ENCODE peak calls at places on chromosomes 12 and 14, in ten cellular contexts. One of them, this sample, is unnamed.

GRCh38 chr14:22118894-22119477 is 445.4 kb upstream of the OR4E1 start:
- DNase-seq in amniotic stem cell: no peak
- DNase-seq in spleen: no peak
- DNase-seq in stimulated activated CD8-positive, alpha-beta memory T cell treated with anti-CD3 and anti-CD28 coated beads, Interleukin-12 subunit alpha, Interleukin-12 subunit beta, amount 100 ng/mL, for 4 hours: no peak
- DNase-seq in fibroblast of mammary gland: no peak
- DNase-seq in iris pigment epithelial cell: peak; percentile 46
- DNase-seq in nucleus accumbens: no peak
- DNase-seq in DMS153: no peak
- DNase-seq in HFFc6: no peak
- DNase-seq in thoracic aorta: no peak
- DNase-seq in this sample: no peak

GRCh38 chr14:30270200-30271161 is 288.5 kb upstream of the G2E3 start:
- DNase-seq in amniotic stem cell: peak; percentile 64
- DNase-seq in spleen: peak; percentile 83
- DNase-seq in stimulated activated CD8-positive, alpha-beta memory T cell treated with anti-CD3 and anti-CD28 coated beads, Interleukin-12 subunit alpha, Interleukin-12 subunit beta, amount 100 ng/mL, for 4 hours: peak; percentile 0
- DNase-seq in fibroblast of mammary gland: peak; percentile 86
- DNase-seq in iris pigment epithelial cell: peak; percentile 85
- DNase-seq in nucleus accumbens: peak; percentile 73
- DNase-seq in DMS153: peak; percentile 73
- DNase-seq in HFFc6: peak; percentile 74
- DNase-seq in thoracic aorta: peak; percentile 27
- DNase-seq in this sample: peak; percentile 91

GRCh38 chr12:101710289-101710688 is 12.8 kb downstream of the CHPT1 start:
- DNase-seq in amniotic stem cell: no peak
- DNase-seq in spleen: no peak
- DNase-seq in stimulated activated CD8-positive, alpha-beta memory T cell treated with anti-CD3 and anti-CD28 coated beads, Interleukin-12 subunit alpha, Interleukin-12 subunit beta, amount 100 ng/mL, for 4 hours: no peak
- DNase-seq in fibroblast of mammary gland: no peak
- DNase-seq in iris pigment epithelial cell: no peak
- DNase-seq in nucleus accumbens: no peak
- DNase-seq in DMS153: no peak
- DNase-seq in HFFc6: no peak
- DNase-seq in thoracic aorta: no peak
- DNase-seq in this sample: no peak

GRCh38 chr14:55752580-55753365 is 172.8 kb downstream of the KTN1 start:
- DNase-seq in amniotic stem cell: no peak
- DNase-seq in spleen: no peak
- DNase-seq in stimulated activated CD8-positive, alpha-beta memory T cell treated with anti-CD3 and anti-CD28 coated beads, Interleukin-12 subunit alpha, Interleukin-12 subunit beta, amount 100 ng/mL, for 4 hours: no peak
- DNase-seq in fibroblast of mammary gland: peak; percentile 55
- DNase-seq in iris pigment epithelial cell: peak; percentile 89
- DNase-seq in nucleus accumbens: no peak
- DNase-seq in DMS153: peak; percentile 82
- DNase-seq in HFFc6: peak; percentile 42
- DNase-seq in thoracic aorta: no peak
- DNase-seq in this sample: peak; percentile 20

GRCh38 chr12:114996382-114996781 is 312.4 kb upstream of the TBX3 start:
- DNase-seq in amniotic stem cell: no peak
- DNase-seq in spleen: no peak
- DNase-seq in stimulated activated CD8-positive, alpha-beta memory T cell treated with anti-CD3 and anti-CD28 coated beads, Interleukin-12 subunit alpha, Interleukin-12 subunit beta, amount 100 ng/mL, for 4 hours: no peak
- DNase-seq in fibroblast of mammary gland: no peak
- DNase-seq in iris pigment epithelial cell: no peak
- DNase-seq in nucleus accumbens: no peak
- DNase-seq in DMS153: no peak
- DNase-seq in HFFc6: no peak
- DNase-seq in thoracic aorta: no peak
- DNase-seq in this sample: no peak

GRCh38 chr14:53840444-53840843 is 116.2 kb downstream of the BMP4 start:
- DNase-seq in amniotic stem cell: no peak
- DNase-seq in spleen: no peak
- DNase-seq in stimulated activated CD8-positive, alpha-beta memory T cell treated with anti-CD3 and anti-CD28 coated beads, Interleukin-12 subunit alpha, Interleukin-12 subunit beta, amount 100 ng/mL, for 4 hours: no peak
- DNase-seq in fibroblast of mammary gland: no peak
- DNase-seq in iris pigment epithelial cell: peak; percentile 46
- DNase-seq in nucleus accumbens: no peak
- DNase-seq in DMS153: no peak
- DNase-seq in HFFc6: peak; percentile 46
- DNase-seq in thoracic aorta: no peak
- DNase-seq in this sample: no peak

GRCh38 chr12:509494-509893 is 49.8 kb downstream of the B4GALNT3 start:
- DNase-seq in amniotic stem cell: no peak
- DNase-seq in spleen: no peak
- DNase-seq in stimulated activated CD8-positive, alpha-beta memory T cell treated with anti-CD3 and anti-CD28 coated beads, Interleukin-12 subunit alpha, Interleukin-12 subunit beta, amount 100 ng/mL, for 4 hours: no peak
- DNase-seq in fibroblast of mammary gland: no peak
- DNase-seq in iris pigment epithelial cell: peak; percentile 22
- DNase-seq in nucleus accumbens: no peak
- DNase-seq in DMS153: no peak
- DNase-seq in HFFc6: peak; percentile 34
- DNase-seq in thoracic aorta: no peak
- DNase-seq in this sample: no peak

GRCh38 chr12:2453807-2454177 is 341.0 kb upstream of the FKBP4 start:
- DNase-seq in amniotic stem cell: no peak
- DNase-seq in spleen: no peak
- DNase-seq in stimulated activated CD8-positive, alpha-beta memory T cell treated with anti-CD3 and anti-CD28 coated beads, Interleukin-12 subunit alpha, Interleukin-12 subunit beta, amount 100 ng/mL, for 4 hours: no peak
- DNase-seq in fibroblast of mammary gland: no peak
- DNase-seq in iris pigment epithelial cell: no peak
- DNase-seq in nucleus accumbens: no peak
- DNase-seq in DMS153: no peak
- DNase-seq in HFFc6: no peak
- DNase-seq in thoracic aorta: no peak
- DNase-seq in this sample: no peak

GRCh38 chr12:102343361-102344121 is 136.8 kb downstream of the IGF1 start:
- DNase-seq in amniotic stem cell: no peak
- DNase-seq in spleen: no peak
- DNase-seq in stimulated activated CD8-positive, alpha-beta memory T cell treated with anti-CD3 and anti-CD28 coated beads, Interleukin-12 subunit alpha, Interleukin-12 subunit beta, amount 100 ng/mL, for 4 hours: no peak
- DNase-seq in fibroblast of mammary gland: peak; percentile 28
- DNase-seq in iris pigment epithelial cell: peak; percentile 1
- DNase-seq in nucleus accumbens: no peak
- DNase-seq in DMS153: no peak
- DNase-seq in HFFc6: no peak
- DNase-seq in thoracic aorta: no peak
- DNase-seq in this sample: no peak

GRCh38 chr12:94041833-94042232 is 106.5 kb upstream of the PLXNC1 start:
- DNase-seq in amniotic stem cell: no peak
- DNase-seq in spleen: no peak
- DNase-seq in stimulated activated CD8-positive, alpha-beta memory T cell treated with anti-CD3 and anti-CD28 coated beads, Interleukin-12 subunit alpha, Interleukin-12 subunit beta, amount 100 ng/mL, for 4 hours: no peak
- DNase-seq in fibroblast of mammary gland: peak; percentile 33
- DNase-seq in iris pigment epithelial cell: no peak
- DNase-seq in nucleus accumbens: no peak
- DNase-seq in DMS153: no peak
- DNase-seq in HFFc6: no peak
- DNase-seq in thoracic aorta: no peak
- DNase-seq in this sample: no peak

GRCh38 chr12:49534806-49535278 is 4.0 kb upstream of the KCNH3 start:
- DNase-seq in amniotic stem cell: no peak
- DNase-seq in spleen: peak; percentile 39
- DNase-seq in stimulated activated CD8-positive, alpha-beta memory T cell treated with anti-CD3 and anti-CD28 coated beads, Interleukin-12 subunit alpha, Interleukin-12 subunit beta, amount 100 ng/mL, for 4 hours: no peak
- DNase-seq in fibroblast of mammary gland: no peak
- DNase-seq in iris pigment epithelial cell: no peak
- DNase-seq in nucleus accumbens: no peak
- DNase-seq in DMS153: no peak
- DNase-seq in HFFc6: no peak
- DNase-seq in thoracic aorta: no peak
- DNase-seq in this sample: no peak

GRCh38 chr12:117261267-117261666 is 71.0 kb upstream of the FBXO21 start:
- DNase-seq in amniotic stem cell: no peak
- DNase-seq in spleen: no peak
- DNase-seq in stimulated activated CD8-positive, alpha-beta memory T cell treated with anti-CD3 and anti-CD28 coated beads, Interleukin-12 subunit alpha, Interleukin-12 subunit beta, amount 100 ng/mL, for 4 hours: no peak
- DNase-seq in fibroblast of mammary gland: peak; percentile 32
- DNase-seq in iris pigment epithelial cell: peak; percentile 58
- DNase-seq in nucleus accumbens: no peak
- DNase-seq in DMS153: no peak
- DNase-seq in HFFc6: peak; percentile 14
- DNase-seq in thoracic aorta: no peak
- DNase-seq in this sample: no peak

GRCh38 chr12:53233671-53234091 is 1.7 kb upstream of the RARG start:
- DNase-seq in amniotic stem cell: no peak
- DNase-seq in spleen: no peak
- DNase-seq in stimulated activated CD8-positive, alpha-beta memory T cell treated with anti-CD3 and anti-CD28 coated beads, Interleukin-12 subunit alpha, Interleukin-12 subunit beta, amount 100 ng/mL, for 4 hours: no peak
- DNase-seq in fibroblast of mammary gland: peak; percentile 55
- DNase-seq in iris pigment epithelial cell: no peak
- DNase-seq in nucleus accumbens: no peak
- DNase-seq in DMS153: no peak
- DNase-seq in HFFc6: no peak
- DNase-seq in thoracic aorta: no peak
- DNase-seq in this sample: no peak

GRCh38 chr14:68784995-68785816 is 7.7 kb downstream of the ZFP36L1 start:
- DNase-seq in amniotic stem cell: no peak
- DNase-seq in spleen: peak; percentile 76
- DNase-seq in stimulated activated CD8-positive, alpha-beta memory T cell treated with anti-CD3 and anti-CD28 coated beads, Interleukin-12 subunit alpha, Interleukin-12 subunit beta, amount 100 ng/mL, for 4 hours: no peak
- DNase-seq in fibroblast of mammary gland: peak; percentile 94
- DNase-seq in iris pigment epithelial cell: peak; percentile 86
- DNase-seq in nucleus accumbens: no peak
- DNase-seq in DMS153: no peak
- DNase-seq in HFFc6: peak; percentile 88
- DNase-seq in thoracic aorta: no peak
- DNase-seq in this sample: no peak

GRCh38 chr14:105058521-105059034 is 6.7 kb downstream of the GPR132 start:
- DNase-seq in amniotic stem cell: no peak
- DNase-seq in spleen: no peak
- DNase-seq in stimulated activated CD8-positive, alpha-beta memory T cell treated with anti-CD3 and anti-CD28 coated beads, Interleukin-12 subunit alpha, Interleukin-12 subunit beta, amount 100 ng/mL, for 4 hours: no peak
- DNase-seq in fibroblast of mammary gland: no peak
- DNase-seq in iris pigment epithelial cell: no peak
- DNase-seq in nucleus accumbens: no peak
- DNase-seq in DMS153: no peak
- DNase-seq in HFFc6: no peak
- DNase-seq in thoracic aorta: no peak
- DNase-seq in this sample: no peak

GRCh38 chr14:90381999-90382451 is 14.8 kb upstream of the CALM1 start:
- DNase-seq in amniotic stem cell: no peak
- DNase-seq in spleen: no peak
- DNase-seq in stimulated activated CD8-positive, alpha-beta memory T cell treated with anti-CD3 and anti-CD28 coated beads, Interleukin-12 subunit alpha, Interleukin-12 subunit beta, amount 100 ng/mL, for 4 hours: no peak
- DNase-seq in fibroblast of mammary gland: peak; percentile 12
- DNase-seq in iris pigment epithelial cell: no peak
- DNase-seq in nucleus accumbens: peak; percentile 15
- DNase-seq in DMS153: peak; percentile 60
- DNase-seq in HFFc6: no peak
- DNase-seq in thoracic aorta: no peak
- DNase-seq in this sample: peak; percentile 61

GRCh38 chr14:35470775-35471174 is 63.2 kb upstream of the INSM2 start:
- DNase-seq in amniotic stem cell: no peak
- DNase-seq in spleen: no peak
- DNase-seq in stimulated activated CD8-positive, alpha-beta memory T cell treated with anti-CD3 and anti-CD28 coated beads, Interleukin-12 subunit alpha, Interleukin-12 subunit beta, amount 100 ng/mL, for 4 hours: no peak
- DNase-seq in fibroblast of mammary gland: peak; percentile 31
- DNase-seq in iris pigment epithelial cell: peak; percentile 54
- DNase-seq in nucleus accumbens: no peak
- DNase-seq in DMS153: no peak
- DNase-seq in HFFc6: no peak
- DNase-seq in thoracic aorta: no peak
- DNase-seq in this sample: no peak

GRCh38 chr12:120939523-120939922 is 35.4 kb upstream of the SPPL3 start:
- DNase-seq in amniotic stem cell: no peak
- DNase-seq in spleen: no peak
- DNase-seq in stimulated activated CD8-positive, alpha-beta memory T cell treated with anti-CD3 and anti-CD28 coated beads, Interleukin-12 subunit alpha, Interleukin-12 subunit beta, amount 100 ng/mL, for 4 hours: no peak
- DNase-seq in fibroblast of mammary gland: no peak
- DNase-seq in iris pigment epithelial cell: no peak
- DNase-seq in nucleus accumbens: peak; percentile 15
- DNase-seq in DMS153: no peak
- DNase-seq in HFFc6: no peak
- DNase-seq in thoracic aorta: no peak
- DNase-seq in this sample: no peak

GRCh38 chr12:26523708-26524150 is 309.3 kb downstream of the ITPR2 start:
- DNase-seq in amniotic stem cell: no peak
- DNase-seq in spleen: peak; percentile 80
- DNase-seq in stimulated activated CD8-positive, alpha-beta memory T cell treated with anti-CD3 and anti-CD28 coated beads, Interleukin-12 subunit alpha, Interleukin-12 subunit beta, amount 100 ng/mL, for 4 hours: no peak
- DNase-seq in fibroblast of mammary gland: peak; percentile 97
- DNase-seq in iris pigment epithelial cell: peak; percentile 98
- DNase-seq in nucleus accumbens: peak; percentile 85
- DNase-seq in DMS153: no peak
- DNase-seq in HFFc6: peak; percentile 85
- DNase-seq in thoracic aorta: peak; percentile 76
- DNase-seq in this sample: peak; percentile 85

GRCh38 chr14:68364823-68365222 is 428.0 kb downstream of the ZFP36L1 start:
- DNase-seq in amniotic stem cell: no peak
- DNase-seq in spleen: no peak
- DNase-seq in stimulated activated CD8-positive, alpha-beta memory T cell treated with anti-CD3 and anti-CD28 coated beads, Interleukin-12 subunit alpha, Interleukin-12 subunit beta, amount 100 ng/mL, for 4 hours: no peak
- DNase-seq in fibroblast of mammary gland: no peak
- DNase-seq in iris pigment epithelial cell: no peak
- DNase-seq in nucleus accumbens: no peak
- DNase-seq in DMS153: no peak
- DNase-seq in HFFc6: no peak
- DNase-seq in thoracic aorta: no peak
- DNase-seq in this sample: no peak

GRCh38 chr14:61110683-61111082 is 129.6 kb downstream of the SLC38A6 start:
- DNase-seq in amniotic stem cell: no peak
- DNase-seq in spleen: no peak
- DNase-seq in stimulated activated CD8-positive, alpha-beta memory T cell treated with anti-CD3 and anti-CD28 coated beads, Interleukin-12 subunit alpha, Interleukin-12 subunit beta, amount 100 ng/mL, for 4 hours: no peak
- DNase-seq in fibroblast of mammary gland: no peak
- DNase-seq in iris pigment epithelial cell: no peak
- DNase-seq in nucleus accumbens: no peak
- DNase-seq in DMS153: no peak
- DNase-seq in HFFc6: no peak
- DNase-seq in thoracic aorta: no peak
- DNase-seq in this sample: no peak

GRCh38 chr14:99036594-99037293 is 235.3 kb downstream of the BCL11B start:
- DNase-seq in amniotic stem cell: no peak
- DNase-seq in spleen: no peak
- DNase-seq in stimulated activated CD8-positive, alpha-beta memory T cell treated with anti-CD3 and anti-CD28 coated beads, Interleukin-12 subunit alpha, Interleukin-12 subunit beta, amount 100 ng/mL, for 4 hours: no peak
- DNase-seq in fibroblast of mammary gland: no peak
- DNase-seq in iris pigment epithelial cell: no peak
- DNase-seq in nucleus accumbens: no peak
- DNase-seq in DMS153: peak; percentile 55
- DNase-seq in HFFc6: no peak
- DNase-seq in thoracic aorta: no peak
- DNase-seq in this sample: no peak

GRCh38 chr12:132329739-132330548 is 555 bp upstream of the GALNT9 start:
- DNase-seq in amniotic stem cell: no peak
- DNase-seq in spleen: no peak
- DNase-seq in stimulated activated CD8-positive, alpha-beta memory T cell treated with anti-CD3 and anti-CD28 coated beads, Interleukin-12 subunit alpha, Interleukin-12 subunit beta, amount 100 ng/mL, for 4 hours: no peak
- DNase-seq in fibroblast of mammary gland: no peak
- DNase-seq in iris pigment epithelial cell: no peak
- DNase-seq in nucleus accumbens: no peak
- DNase-seq in DMS153: no peak
- DNase-seq in HFFc6: no peak
- DNase-seq in thoracic aorta: no peak
- DNase-seq in this sample: no peak

GRCh38 chr12:53131844-53132243 is 28.6 kb downstream of the SOAT2 start:
- DNase-seq in amniotic stem cell: no peak
- DNase-seq in spleen: no peak
- DNase-seq in stimulated activated CD8-positive, alpha-beta memory T cell treated with anti-CD3 and anti-CD28 coated beads, Interleukin-12 subunit alpha, Interleukin-12 subunit beta, amount 100 ng/mL, for 4 hours: no peak
- DNase-seq in fibroblast of mammary gland: no peak
- DNase-seq in iris pigment epithelial cell: no peak
- DNase-seq in nucleus accumbens: no peak
- DNase-seq in DMS153: no peak
- DNase-seq in HFFc6: no peak
- DNase-seq in thoracic aorta: no peak
- DNase-seq in this sample: no peak

GRCh38 chr12:106093246-106093645 is 45.5 kb downstream of the NUAK1 start:
- DNase-seq in amniotic stem cell: no peak
- DNase-seq in spleen: no peak
- DNase-seq in stimulated activated CD8-positive, alpha-beta memory T cell treated with anti-CD3 and anti-CD28 coated beads, Interleukin-12 subunit alpha, Interleukin-12 subunit beta, amount 100 ng/mL, for 4 hours: no peak
- DNase-seq in fibroblast of mammary gland: no peak
- DNase-seq in iris pigment epithelial cell: no peak
- DNase-seq in nucleus accumbens: no peak
- DNase-seq in DMS153: no peak
- DNase-seq in HFFc6: no peak
- DNase-seq in thoracic aorta: no peak
- DNase-seq in this sample: no peak

GRCh38 chr14:47447076-47447475 is 228.3 kb downstream of the MDGA2 start:
- DNase-seq in amniotic stem cell: no peak
- DNase-seq in spleen: no peak
- DNase-seq in stimulated activated CD8-positive, alpha-beta memory T cell treated with anti-CD3 and anti-CD28 coated beads, Interleukin-12 subunit alpha, Interleukin-12 subunit beta, amount 100 ng/mL, for 4 hours: no peak
- DNase-seq in fibroblast of mammary gland: no peak
- DNase-seq in iris pigment epithelial cell: no peak
- DNase-seq in nucleus accumbens: no peak
- DNase-seq in DMS153: no peak
- DNase-seq in HFFc6: no peak
- DNase-seq in thoracic aorta: no peak
- DNase-seq in this sample: no peak

GRCh38 chr12:49865109-49865781 is 22.3 kb upstream of the BCDIN3D start:
- DNase-seq in amniotic stem cell: no peak
- DNase-seq in spleen: peak; percentile 42
- DNase-seq in stimulated activated CD8-positive, alpha-beta memory T cell treated with anti-CD3 and anti-CD28 coated beads, Interleukin-12 subunit alpha, Interleukin-12 subunit beta, amount 100 ng/mL, for 4 hours: no peak
- DNase-seq in fibroblast of mammary gland: no peak
- DNase-seq in iris pigment epithelial cell: no peak
- DNase-seq in nucleus accumbens: no peak
- DNase-seq in DMS153: no peak
- DNase-seq in HFFc6: no peak
- DNase-seq in thoracic aorta: no peak
- DNase-seq in this sample: no peak

GRCh38 chr12:109542014-109542413 is 31.3 kb downstream of the MMAB start:
- DNase-seq in amniotic stem cell: no peak
- DNase-seq in spleen: no peak
- DNase-seq in stimulated activated CD8-positive, alpha-beta memory T cell treated with anti-CD3 and anti-CD28 coated beads, Interleukin-12 subunit alpha, Interleukin-12 subunit beta, amount 100 ng/mL, for 4 hours: no peak
- DNase-seq in fibroblast of mammary gland: peak; percentile 76
- DNase-seq in iris pigment epithelial cell: peak; percentile 78
- DNase-seq in nucleus accumbens: no peak
- DNase-seq in DMS153: no peak
- DNase-seq in HFFc6: peak; percentile 48
- DNase-seq in thoracic aorta: no peak
- DNase-seq in this sample: no peak